ENCODE peak calls at places on chromosomes 16 and 17, in eight cellular contexts. M is uterus, U is NT2/D1, W is cardiac muscle cell, E is hepatocyte, V is lower lobe of right lung, S is breast epithelium, B is adrenal gland. K is an unnamed sample. For H3K4me1 and H3K9me3, the result is how much of the 10 kb centered on the place peaks cover.

GRCh38 chr17:74457146-74457819 is 9.2 kb upstream of the CD300A start:
- DNase-seq in E (peak), U (peak), V (peak), W (peak), S (peak), M (peak), B (peak), K (no peak)

GRCh38 chr16:89764711-89765201 is 43.4 kb downstream of the ZNF276 start:
- DNase-seq in V (peak), B (peak), S (peak), U (no peak), W (no peak), E (no peak), M (no peak), K (peak)

GRCh38 chr17:44384281-44384822 is 5.1 kb downstream of the ITGA2B start:
- DNase-seq in W (no peak), U (no peak), M (no peak), B (no peak), V (no peak), E (no peak), S (no peak), K (no peak)

GRCh38 chr16:12341423-12341822 is 364.9 kb downstream of the SNX29 start:
- DNase-seq in U (no peak), M (no peak), B (no peak), E (peak), S (no peak), V (no peak), W (no peak), K (no peak)

GRCh38 chr17:45302649-45303173 is 14.1 kb downstream of the MAP3K14 start:
- DNase-seq in U (no peak), E (no peak), M (peak), W (no peak), V (no peak), B (no peak), S (no peak), K (no peak)

GRCh38 chr17:15262291-15263205 is 2.6 kb downstream of the PMP22 start:
- DNase-seq in V (peak), B (peak), S (peak), M (peak), E (peak), U (peak), W (peak), K (peak)

GRCh38 chr17:27315322-27315721 is 21.4 kb downstream of the WSB1 start:
- DNase-seq in U (no peak), S (peak), E (peak), M (peak), W (peak), B (peak), V (peak), K (peak)

GRCh38 chr17:7676533-7676932 is 10.8 kb downstream of the TP53 start:
- DNase-seq in V (no peak), S (no peak), E (no peak), B (no peak), W (no peak), M (no peak), U (peak), K (no peak)

GRCh38 chr16:85372627-85373372 is 240.3 kb upstream of the GSE1 start:
- DNase-seq in E (peak), W (no peak), V (no peak), B (peak), M (no peak), U (no peak), S (no peak), K (peak)

GRCh38 chr16:66473654-66474519 is 46.8 kb downstream of the BEAN1 start:
- DNase-seq in M (no peak), B (no peak), V (no peak), U (no peak), S (no peak), E (no peak), W (no peak), K (no peak)

GRCh38 chr17:68771867-68772515 is 170.8 kb upstream of the FAM20A start:
- DNase-seq in W (peak), M (peak), B (no peak), U (peak), E (peak), S (no peak), V (no peak), K (no peak)

GRCh38 chr17:40348562-40349476 is 15.7 kb downstream of the GJD3 start:
- DNase-seq in S (peak), M (peak), V (no peak), B (peak), W (no peak), E (no peak), U (no peak), K (peak)
- H3K4me1 ChIP-seq in S (half or more), M (under half), V (half or more), B (half or more), W (half or more), E (half or more), U (half or more), K (half or more)

DNA sequence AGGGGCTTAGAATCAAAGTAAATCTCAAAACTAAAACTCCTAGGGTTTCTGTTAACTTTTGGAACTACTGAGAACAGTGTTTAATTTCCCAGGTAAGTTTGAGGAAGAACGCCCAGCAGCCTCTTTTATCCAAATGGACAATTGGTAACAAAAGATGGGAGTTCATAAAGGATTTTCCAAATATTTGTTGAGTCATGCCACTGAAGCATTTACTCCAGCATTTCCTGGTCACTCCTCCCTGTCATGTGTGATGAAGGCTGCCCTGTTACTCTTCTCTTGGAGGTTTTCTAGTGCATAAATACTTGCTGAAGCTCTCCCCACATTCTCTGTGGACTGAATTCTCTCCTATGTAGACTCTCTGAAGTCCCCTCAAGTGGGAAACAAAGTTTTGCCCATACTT is 16.5 kb downstream of the ZNF75A start:
- DNase-seq in U (no peak), V (no peak), M (no peak), W (no peak), S (no peak), B (no peak), E (no peak), K (no peak)
- H3K9me3 ChIP-seq in U (under half), V (half or more), M (under half), W (under half), S (half or more), B (half or more), E (under half), K (half or more)

GRCh38 chr16:69324013-69324531 is 6.3 kb downstream of the PDF start:
- DNase-seq in W (no peak), E (peak), U (no peak), S (no peak), B (no peak), M (peak), V (peak), K (no peak)
- H3K4me1 ChIP-seq in W (under half), E (under half), U (under half), S (under half), B (under half), M (under half), V (under half), K (under half)

GRCh38 chr17:57991537-57991936 is 3.5 kb upstream of the VEZF1 start:
- DNase-seq in B (no peak), S (no peak), M (no peak), E (no peak), U (no peak), W (no peak), V (no peak), K (no peak)
- H3K9me3 ChIP-seq in B (under half), S (under half), M (under half), E (under half), U (under half), W (under half), V (under half), K (under half)

GRCh38 chr17:39792523-39793221 is 54.9 kb downstream of the GRB7 start:
- DNase-seq in E (no peak), V (no peak), S (no peak), B (no peak), M (no peak), W (no peak), U (no peak), K (no peak)

GRCh38 chr17:39791296-39791992 is 53.7 kb downstream of the GRB7 start:
- DNase-seq in E (no peak), S (no peak), V (no peak), B (no peak), M (no peak), W (no peak), U (peak), K (no peak)

GRCh38 chr17:39793473-39793872 is 55.7 kb downstream of the GRB7 start:
- DNase-seq in E (no peak), B (no peak), W (no peak), M (no peak), U (no peak), S (no peak), V (no peak), K (no peak)

GRCh38 chr17:39799395-39799794 is 61.7 kb downstream of the GRB7 start:
- DNase-seq in S (no peak), V (no peak), M (no peak), W (no peak), B (no peak), U (no peak), E (no peak), K (no peak)

GRCh38 chr17:39794249-39794970 is 56.7 kb downstream of the GRB7 start:
- DNase-seq in W (no peak), B (no peak), M (no peak), S (no peak), U (no peak), V (no peak), E (no peak), K (no peak)
- H3K4me1 ChIP-seq in W (under half), B (under half), M (under half), S (under half), U (under half), V (under half), E (under half), K (under half)

DNA sequence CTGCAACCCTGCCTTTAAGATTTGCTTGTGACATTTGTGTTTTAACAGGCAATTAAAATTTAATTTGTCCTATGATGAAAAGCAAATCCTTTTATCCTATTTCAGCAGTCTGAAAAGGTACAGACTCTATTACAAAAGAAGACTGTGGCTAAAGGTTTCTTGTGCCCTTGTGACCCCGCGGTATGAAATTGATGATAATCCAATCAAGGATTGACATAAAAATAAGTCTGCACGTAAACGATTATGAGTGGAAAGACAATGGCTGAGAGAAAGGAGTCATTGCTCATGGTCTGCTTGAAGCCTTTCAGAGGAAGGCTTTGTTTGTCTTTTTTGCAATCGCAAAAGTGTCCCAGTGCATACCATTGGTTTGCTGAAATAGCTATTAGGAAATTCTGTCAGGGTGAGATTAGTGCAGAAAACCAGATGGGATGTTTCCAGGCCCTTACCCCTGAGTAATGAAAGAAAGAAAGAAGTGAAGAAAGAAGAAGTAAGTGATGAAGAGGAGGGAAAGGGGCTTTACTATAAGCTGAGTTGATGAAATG is 867.8 kb upstream of the CDH8 start:
- DNase-seq in M (no peak), W (no peak), V (no peak), U (no peak), B (no peak), E (no peak), S (no peak), K (no peak)
- H3K9me3 ChIP-seq in M (under half), W (under half), V (under half), U (under half), B (under half), E (under half), S (under half), K (under half)

GRCh38 chr17:2364132-2365116 is 27.1 kb downstream of the SGSM2 start:
- DNase-seq in U (no peak), V (no peak), S (no peak), M (no peak), B (no peak), W (no peak), E (no peak), K (no peak)

GRCh38 chr17:2369039-2369438 is 31.7 kb downstream of the SGSM2 start:
- DNase-seq in S (no peak), W (no peak), M (no peak), E (no peak), U (no peak), B (no peak), V (no peak), K (no peak)

GRCh38 chr17:2365132-2365531 is 27.8 kb downstream of the SGSM2 start:
- DNase-seq in V (no peak), S (no peak), W (no peak), E (no peak), U (no peak), B (no peak), M (no peak), K (no peak)

GRCh38 chr17:2368383-2368782 is 31.1 kb downstream of the SGSM2 start:
- DNase-seq in W (no peak), E (no peak), V (no peak), U (no peak), B (no peak), M (no peak), S (no peak), K (no peak)

GRCh38 chr17:2366747-2367494 is 29.6 kb downstream of the SGSM2 start:
- DNase-seq in S (no peak), E (no peak), V (no peak), M (no peak), B (no peak), U (no peak), W (no peak), K (no peak)
- H3K4me1 ChIP-seq in S (under half), E (under half), V (under half), M (under half), B (under half), U (under half), W (under half), K (under half)

K was measured in ascending aorta.